ENCODE peak calls at places on chromosomes 2 and 18, in seven cellular contexts. V is tibial artery, T is HCT116, E is NB4, I is K562, R is heart left ventricle, Q is bronchial epithelial cell. C is an unnamed sample.

GRCh38 chr18:46374850-46375249 is 270.7 kb downstream of the HAUS1 start:
- DNase-seq in T (no peak), I (peak), V (no peak), Q (peak), E (no peak), R (no peak), C (no peak)

GRCh38 chr2:47029737-47030524 is 114.3 kb upstream of the MCFD2 start:
- DNase-seq in R (no peak), I (no peak), E (no peak), T (peak), V (no peak), Q (peak), C (no peak)

GRCh38 chr18:13513015-13513414 is 213.3 kb downstream of the FAM210A start:
- DNase-seq in Q (no peak), V (no peak), E (no peak), R (no peak), I (no peak), T (no peak), C (no peak)

GRCh38 chr18:72762505-72763122 is 105.2 kb downstream of the NETO1 start:
- DNase-seq in R (no peak), I (peak), V (no peak), T (peak), Q (peak), E (peak), C (no peak)

GRCh38 chr2:138922973-138923563 is 142.9 kb upstream of the NXPH2 start:
- DNase-seq in E (peak), I (no peak), V (no peak), R (no peak), T (peak), Q (peak), C (no peak)

GRCh38 chr2:636649-637405 is 40.4 kb downstream of the TMEM18 start:
- DNase-seq in E (peak), I (peak), T (peak), V (peak), R (peak), Q (peak), C (peak)

GRCh38 chr2:48508461-48509124 is 21.4 kb upstream of the STON1 start:
- DNase-seq in Q (peak), T (no peak), V (no peak), R (no peak), I (peak), E (peak), C (no peak)

GRCh38 chr2:24399434-24400206 is 39.3 kb upstream of the ITSN2 start:
- DNase-seq in I (no peak), E (no peak), R (no peak), T (no peak), V (no peak), Q (no peak), C (no peak)

GRCh38 chr18:51039138-51040112 is 9.4 kb downstream of the SMAD4 start:
- DNase-seq in T (no peak), Q (peak), I (peak), V (no peak), E (no peak), R (no peak), C (no peak)

GRCh38 chr2:106642679-106643078 is 155.5 kb downstream of the CD8B2 start:
- DNase-seq in T (no peak), R (no peak), V (no peak), Q (no peak), E (no peak), I (no peak), C (no peak)

GRCh38 chr2:203804070-203804469 is 63.5 kb upstream of the CTLA4 start:
- DNase-seq in R (no peak), E (no peak), I (no peak), T (no peak), V (peak), Q (peak), C (no peak)

GRCh38 chr2:160223560-160223959 is 23.5 kb upstream of the ITGB6 start:
- DNase-seq in T (no peak), Q (peak), E (no peak), I (no peak), R (no peak), V (no peak), C (no peak)

GRCh38 chr2:160220001-160220400 is 19.9 kb upstream of the ITGB6 start:
- DNase-seq in T (no peak), V (no peak), R (no peak), Q (peak), I (no peak), E (no peak), C (no peak)

GRCh38 chr2:160222546-160223281 is 22.6 kb upstream of the ITGB6 start:
- DNase-seq in I (no peak), E (peak), R (no peak), V (no peak), T (no peak), Q (peak), C (no peak)

GRCh38 chr2:160221391-160222276 is 21.6 kb upstream of the ITGB6 start:
- DNase-seq in I (no peak), V (no peak), Q (peak), R (peak), T (no peak), E (no peak), C (no peak)

GRCh38 chr2:160220545-160221009 is 20.5 kb upstream of the ITGB6 start:
- DNase-seq in E (no peak), I (no peak), V (no peak), Q (peak), T (no peak), R (no peak), C (no peak)
- TF ChIP-seq CTCF in E (no peak), I (no peak), V (no peak), Q (peak), T (no peak), R (no peak), C (no peak)

GRCh38 chr2:112958428-112959108 is 19.2 kb upstream of the IL36G start:
- DNase-seq in Q (peak), R (no peak), V (no peak), I (peak), T (peak), E (peak), C (no peak)

GRCh38 chr2:112960230-112960825 is 17.5 kb upstream of the IL36G start:
- DNase-seq in Q (no peak), R (no peak), E (no peak), I (no peak), T (no peak), V (no peak), C (no peak)

GRCh38 chr2:112962308-112963175 is 15.3 kb upstream of the IL36G start:
- DNase-seq in T (no peak), Q (peak), R (no peak), I (no peak), E (no peak), V (no peak), C (no peak)

GRCh38 chr2:112957511-112957910 is 20.3 kb upstream of the IL36G start:
- DNase-seq in V (no peak), I (no peak), E (no peak), R (no peak), Q (no peak), T (no peak), C (no peak)

GRCh38 chr2:112959109-112959591 is 18.7 kb upstream of the IL36G start:
- DNase-seq in V (no peak), Q (no peak), I (peak), R (no peak), E (peak), T (no peak), C (no peak)
- TF ChIP-seq CTCF in V (no peak), Q (peak), I (peak), R (no peak), E (no peak), T (peak), C (peak)

DNA sequence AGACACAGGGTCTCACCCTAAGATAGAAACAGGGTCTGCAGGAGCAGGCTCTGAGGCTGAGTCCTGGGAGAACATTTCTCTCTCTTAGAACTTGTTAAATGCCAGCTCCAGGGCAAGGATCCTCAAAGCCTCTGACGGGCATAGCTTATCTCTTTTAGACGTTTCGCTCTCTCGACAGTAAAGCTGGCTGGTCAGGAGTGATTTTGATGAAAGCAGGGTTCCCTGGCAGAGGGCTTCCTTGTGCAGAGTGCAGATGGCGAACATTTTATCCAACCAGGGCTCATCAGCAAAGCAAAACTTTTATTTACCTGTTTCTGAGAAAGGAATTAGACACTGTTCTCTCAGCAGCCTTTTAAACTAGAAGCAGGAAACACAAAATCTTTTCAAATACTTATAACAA is 350.8 kb downstream of the ALK start:
- DNase-seq in I (no peak), V (no peak), T (no peak), Q (no peak), R (no peak), E (no peak), C (no peak)
- TF ChIP-seq CTCF in I (no peak), V (no peak), T (no peak), Q (no peak), R (no peak), E (no peak), C (no peak)

GRCh38 chr2:238521002-238521401 is 94.3 kb downstream of the ASB1 start:
- DNase-seq in Q (no peak), R (no peak), E (no peak), V (no peak), T (no peak), I (no peak), C (no peak)

GRCh38 chr2:238524584-238524983 is 97.9 kb downstream of the ASB1 start:
- DNase-seq in I (no peak), T (no peak), E (no peak), V (no peak), R (no peak), Q (no peak), C (no peak)

GRCh38 chr2:238521870-238522269 is 95.1 kb downstream of the ASB1 start:
- DNase-seq in I (no peak), T (no peak), V (no peak), R (no peak), E (no peak), Q (no peak), C (no peak)

GRCh38 chr2:238525990-238526389 is 99.3 kb downstream of the ASB1 start:
- DNase-seq in Q (no peak), V (no peak), E (peak), I (no peak), R (no peak), T (no peak), C (no peak)

GRCh38 chr2:238523158-238524110 is 96.7 kb downstream of the ASB1 start:
- DNase-seq in E (peak), Q (no peak), R (no peak), V (no peak), T (no peak), I (no peak), C (no peak)
- TF ChIP-seq CTCF in E (no peak), Q (no peak), R (no peak), V (no peak), T (no peak), I (peak), C (peak)

DNA sequence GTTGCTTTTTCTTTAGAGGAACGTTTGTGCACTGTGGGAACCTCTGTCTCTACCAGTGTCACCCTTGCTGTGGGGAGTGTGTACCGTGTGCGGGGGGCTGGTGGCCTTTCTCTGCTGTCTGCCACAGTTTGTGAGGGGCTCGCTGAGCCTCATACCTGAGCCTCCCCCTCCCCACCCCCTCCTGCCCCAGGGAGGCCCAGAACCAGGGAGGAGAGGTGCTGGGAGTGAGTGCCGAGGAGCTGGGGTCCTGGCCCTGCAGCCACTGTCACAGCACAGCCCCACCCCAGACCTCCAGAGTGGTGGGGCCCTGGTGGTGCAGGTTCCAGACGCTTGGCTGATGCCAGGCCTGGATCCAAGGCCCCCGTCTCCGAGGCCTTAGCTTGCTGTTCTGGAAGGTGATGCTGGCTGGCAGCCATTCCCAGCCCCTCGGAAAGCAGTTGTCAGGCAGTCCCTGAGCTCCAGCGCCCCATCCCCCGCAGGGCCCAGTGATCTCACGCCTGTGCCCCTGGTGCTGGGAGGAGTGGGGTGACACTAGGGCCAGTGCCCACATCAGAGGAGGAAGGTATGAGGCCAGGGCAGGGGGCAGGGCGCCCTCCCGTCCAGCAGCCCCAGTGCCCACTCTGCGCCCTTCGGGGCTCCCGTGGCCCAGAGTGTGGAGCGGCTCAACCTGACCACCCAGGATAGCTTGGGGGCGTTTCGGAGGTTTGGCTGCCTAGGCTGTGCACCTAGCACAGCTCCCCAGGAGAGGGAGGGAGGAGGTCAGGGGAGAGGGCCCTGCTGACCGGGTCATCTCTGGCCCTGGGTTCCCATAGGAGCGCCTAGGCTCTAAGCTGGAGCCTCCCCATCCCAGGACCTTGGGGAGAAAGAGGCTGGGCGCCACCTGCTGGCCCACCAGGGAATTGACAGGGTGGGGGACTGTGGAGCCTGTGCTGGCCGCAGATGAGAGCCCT is 53.0 kb upstream of the ALPP start:
- DNase-seq in T (no peak), R (peak), E (peak), I (peak), Q (no peak), V (peak), C (no peak)
- TF ChIP-seq CTCF in T (peak), R (peak), E (peak), I (peak), Q (peak), V (peak), C (peak)

GRCh38 chr2:173952267-173953046 is 12.7 kb downstream of the SP3 start:
- DNase-seq in V (no peak), T (no peak), R (no peak), E (peak), Q (no peak), I (no peak), C (no peak)
- TF ChIP-seq CTCF in V (no peak), T (peak), R (no peak), E (peak), Q (no peak), I (no peak), C (no peak)

GRCh38 chr2:165778653-165779451 is 15.2 kb downstream of the GALNT3 start:
- DNase-seq in E (peak), Q (no peak), R (no peak), V (no peak), I (no peak), T (no peak), C (no peak)
- TF ChIP-seq CTCF in E (peak), Q (peak), R (no peak), V (no peak), I (no peak), T (peak), C (peak)

GRCh38 chr2:214410128-214410775 is 602 bp upstream of the VWC2L start:
- DNase-seq in R (no peak), V (no peak), Q (peak), T (no peak), I (no peak), E (no peak), C (no peak)
- TF ChIP-seq CTCF in R (no peak), V (no peak), Q (no peak), T (no peak), I (no peak), E (no peak), C (no peak)

DNA sequence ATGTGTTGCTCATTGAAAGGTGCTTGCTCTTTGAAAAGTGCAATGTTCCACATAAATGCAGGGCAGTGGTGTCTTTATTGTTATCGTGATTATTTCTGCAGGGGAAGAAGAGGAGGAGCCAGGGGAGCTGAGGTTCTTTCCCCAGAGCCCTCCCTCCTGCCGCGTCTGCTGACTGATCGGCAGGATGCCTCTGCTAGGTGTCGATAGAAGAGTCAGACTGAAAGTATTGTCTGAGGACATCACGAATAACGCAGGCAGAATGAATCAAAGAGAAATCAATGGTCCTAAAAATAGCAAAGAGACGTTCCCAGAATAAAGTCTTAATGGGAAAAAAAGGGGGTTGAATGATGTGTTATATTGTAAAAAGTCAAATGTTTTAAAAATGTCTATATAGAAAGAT is 47.4 kb upstream of the SIX3 start:
- DNase-seq in R (no peak), V (no peak), E (no peak), Q (no peak), I (no peak), T (no peak), C (no peak)
- TF ChIP-seq CTCF in R (no peak), V (no peak), E (no peak), Q (no peak), I (no peak), T (no peak), C (no peak)